ENCODE peak calls at places on chromosomes 5 and 9, in seven cellular contexts. B, Y, I, U, V, C and W are unnamed samples. For H3K4me1 and H3K36me3, the result is how much of the 10 kb centered on the place peaks cover.

GRCh38 chr5:100676807-100677631 is 141.8 kb downstream of the FAM174A start:
- DNase-seq in Y (no peak), U (no peak), C (peak), I (no peak), B (no peak), V (no peak), W (no peak)

GRCh38 chr9:38024036-38024681 is 44.9 kb downstream of the SHB start:
- DNase-seq in Y (no peak), I (no peak), V (peak), B (peak), C (peak), U (no peak), W (no peak)

GRCh38 chr9:137300607-137301085 is 1.4 kb downstream of the NRARP start:
- DNase-seq in I (peak), C (peak), U (no peak), V (peak), Y (peak), B (no peak), W (no peak)

GRCh38 chr9:19379283-19379682 is 753 bp downstream of the RPS6 start:
- DNase-seq in V (peak), Y (no peak), I (no peak), U (no peak), B (no peak), C (no peak), W (no peak)

GRCh38 chr9:85483214-85483613 is 258.5 kb downstream of the AGTPBP1 start:
- DNase-seq in B (no peak), Y (no peak), V (no peak), C (no peak), U (no peak), I (no peak), W (no peak)

GRCh38 chr5:159412284-159413046 is 82.2 kb upstream of the IL12B start:
- DNase-seq in V (no peak), U (peak), C (no peak), I (no peak), B (no peak), Y (no peak), W (no peak)

GRCh38 chr9:20620658-20621552 is 1.4 kb downstream of the MLLT3 start:
- DNase-seq in U (peak), C (peak), V (peak), B (peak), I (peak), Y (peak), W (peak)

GRCh38 chr9:99821187-99822095 is at the start of gene NR4A3:
- DNase-seq in B (peak), Y (peak), I (peak), U (peak), V (peak), C (peak), W (peak)

GRCh38 chr9:97980918-97981827 is 2.0 kb upstream of the ANP32B start:
- DNase-seq in B (no peak), V (peak), Y (peak), I (no peak), U (no peak), C (no peak), W (no peak)

GRCh38 chr9:127059648-127060365 is 62.6 kb downstream of the ANGPTL2 start:
- DNase-seq in C (no peak), I (no peak), U (no peak), V (no peak), B (no peak), Y (no peak), W (no peak)

GRCh38 chr9:3888496-3888858 is 362.7 kb upstream of the RFX3 start:
- DNase-seq in V (no peak), I (no peak), U (no peak), B (no peak), C (no peak), Y (no peak), W (no peak)

GRCh38 chr5:141017943-141018342 is 33.2 kb upstream of the PCDHB1 start:
- DNase-seq in I (no peak), U (no peak), V (no peak), Y (no peak), B (no peak), C (no peak), W (no peak)

GRCh38 chr5:135705230-135705631 is 126.4 kb upstream of the CXCL14 start:
- DNase-seq in Y (no peak), C (no peak), I (no peak), B (no peak), U (peak), V (no peak), W (no peak)

GRCh38 chr5:144142030-144142825 is 28.2 kb downstream of the YIPF5 start:
- DNase-seq in Y (no peak), B (no peak), C (peak), V (peak), U (no peak), I (no peak), W (peak)

GRCh38 chr9:91771027-91771426 is 179.0 kb downstream of the ROR2 start:
- DNase-seq in I (peak), V (peak), C (no peak), B (no peak), Y (peak), U (no peak), W (peak)

GRCh38 chr5:91076138-91076537 is 307.0 kb downstream of the ARRDC3 start:
- DNase-seq in Y (no peak), C (no peak), U (no peak), V (no peak), I (no peak), B (no peak), W (no peak)

GRCh38 chr5:146001544-146002185 is 65.3 kb downstream of the SH3RF2 start:
- DNase-seq in Y (no peak), B (no peak), V (no peak), U (no peak), C (no peak), I (no peak), W (no peak)

GRCh38 chr5:82151622-82152021 is 126.5 kb downstream of the RPS23 start:
- DNase-seq in U (no peak), I (no peak), B (no peak), V (no peak), C (no peak), Y (no peak), W (no peak)

GRCh38 chr9:124532897-124533296 is 25.7 kb upstream of the NR5A1 start:
- DNase-seq in I (no peak), B (no peak), U (no peak), V (no peak), C (no peak), Y (no peak), W (no peak)

GRCh38 chr5:68962632-68963484 is 131.0 kb upstream of the SLC30A5 start:
- DNase-seq in C (peak), V (peak), Y (peak), U (peak), I (peak), B (no peak), W (peak)
- H3K4me3 ChIP-seq in C (no peak), V (no peak), Y (no peak), U (no peak), I (no peak), B (no peak), W (no peak)

GRCh38 chr9:106878943-106879916 is 16.3 kb downstream of the ZNF462 start:
- DNase-seq in I (peak), U (no peak), C (peak), B (no peak), Y (peak), V (peak), W (peak)
- H3K4me1 ChIP-seq in I (under half), U (under half), C (under half), B (half or more), Y (half or more), V (under half), W (under half)

GRCh38 chr9:13513710-13514444 is 234.4 kb upstream of the MPDZ start:
- DNase-seq in C (peak), I (no peak), U (no peak), B (no peak), V (peak), Y (no peak), W (no peak)
- H3K36me3 ChIP-seq in C (under half), I (under half), U (under half), B (under half), V (under half), Y (under half), W (under half)

GRCh38 chr5:17219431-17219830 is 2.0 kb downstream of the BASP1 start:
- DNase-seq in U (no peak), C (no peak), B (no peak), V (peak), I (no peak), Y (no peak), W (no peak)

GRCh38 chr5:17216974-17217325 is 481 bp upstream of the BASP1 start:
- DNase-seq in V (peak), C (no peak), B (peak), I (peak), U (no peak), Y (peak), W (no peak)

GRCh38 chr5:17218353-17219005 is 1.0 kb downstream of the BASP1 start:
- DNase-seq in I (peak), C (peak), V (peak), U (no peak), B (peak), Y (peak), W (peak)

GRCh38 chr5:17217421-17218352 is at the start of gene BASP1:
- DNase-seq in C (peak), B (peak), U (peak), V (peak), I (peak), Y (peak), W (peak)

GRCh38 chr5:17219006-17219422 is 1.6 kb downstream of the BASP1 start:
- DNase-seq in I (peak), C (peak), Y (no peak), U (no peak), B (peak), V (peak), W (peak)
- H3K4me3 ChIP-seq in I (peak), C (peak), Y (peak), U (peak), B (peak), V (peak), W (peak)

GRCh38 chr5:13029211-13029610 is 915.3 kb downstream of the DNAH5 start:
- DNase-seq in C (no peak), V (no peak), B (no peak), Y (no peak), U (no peak), I (no peak), W (no peak)

DNA sequence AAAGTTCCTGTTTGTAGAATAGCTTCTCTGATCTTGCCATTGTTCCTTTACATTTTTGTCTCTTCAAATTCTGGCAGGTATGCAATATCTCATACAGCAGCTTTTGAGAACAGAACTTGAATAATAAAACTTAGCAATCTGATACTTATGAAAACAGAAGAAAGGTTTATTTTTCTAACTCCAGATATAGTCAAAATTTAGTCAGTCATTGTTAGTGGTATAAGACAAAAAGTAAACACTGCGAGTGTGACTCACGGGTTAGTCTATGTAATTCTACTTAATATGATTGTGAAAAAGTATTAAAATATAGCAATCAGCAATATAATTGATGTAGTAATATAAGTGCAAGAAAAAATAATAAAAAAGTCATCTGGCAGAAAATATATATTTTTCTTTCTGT is 910.4 kb downstream of the DNAH5 start:
- DNase-seq in Y (no peak), U (no peak), B (no peak), V (no peak), C (peak), I (no peak), W (no peak)
- H3K4me1 ChIP-seq in Y (under half), U (under half), B (under half), V (under half), C (under half), I (under half), W (under half)

GRCh38 chr9:114721491-114722362 is 39.7 kb upstream of the TEX48 start:
- DNase-seq in C (no peak), I (no peak), B (no peak), Y (no peak), V (peak), U (no peak), W (no peak)

GRCh38 chr9:114717908-114718486 is 36.0 kb upstream of the TEX48 start:
- DNase-seq in U (no peak), B (no peak), V (no peak), Y (no peak), I (no peak), C (no peak), W (no peak)

GRCh38 chr9:114720296-114720695 is 38.3 kb upstream of the TEX48 start:
- DNase-seq in V (no peak), C (no peak), Y (no peak), U (no peak), I (no peak), B (no peak), W (no peak)

GRCh38 chr9:114719290-114719689 is 37.3 kb upstream of the TEX48 start:
- DNase-seq in I (no peak), U (no peak), B (no peak), V (no peak), Y (no peak), C (no peak), W (no peak)

DNA sequence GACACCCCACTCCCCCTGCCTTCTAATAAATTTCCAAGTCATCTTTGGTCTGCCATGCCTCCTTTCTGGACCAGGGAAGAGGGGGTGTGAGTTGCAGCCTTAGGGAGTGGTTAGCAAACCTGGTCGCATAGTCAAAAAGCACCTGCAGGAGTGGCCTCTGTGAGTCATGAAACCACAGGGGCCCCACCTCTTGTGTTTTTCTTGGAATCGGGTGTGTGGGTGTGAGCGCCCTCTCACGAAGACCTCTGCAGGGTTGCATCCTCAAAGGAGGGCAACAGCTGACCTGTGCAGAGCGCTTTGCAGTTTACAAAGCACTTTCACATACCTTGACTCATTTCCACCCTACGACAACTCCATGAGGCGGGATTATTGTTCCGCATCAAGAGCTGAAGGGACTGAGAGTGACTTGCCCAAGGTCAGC is 36.8 kb upstream of the TEX48 start:
- DNase-seq in U (peak), B (no peak), I (peak), V (no peak), C (no peak), Y (no peak), W (no peak)
- H3K36me3 ChIP-seq in U (under half), B (under half), I (under half), V (under half), C (under half), Y (under half), W (under half)

DNA sequence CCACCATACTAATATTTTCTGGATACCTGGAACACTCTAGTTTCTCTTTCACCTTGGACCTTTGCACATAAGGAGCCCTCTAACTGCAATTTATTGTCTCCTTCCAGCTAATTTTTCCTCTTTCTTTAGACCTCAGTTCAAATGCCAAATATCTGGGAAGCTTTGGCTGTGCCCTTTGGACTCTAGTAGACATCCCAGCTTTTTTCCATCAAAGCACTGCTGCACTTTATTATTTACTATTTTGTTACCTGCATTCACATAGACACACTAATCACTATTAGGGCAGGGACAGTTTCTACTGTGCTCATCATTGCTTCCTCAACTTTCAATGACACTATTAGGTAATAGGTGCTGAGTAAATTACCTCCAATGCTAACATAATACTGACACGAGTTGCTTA is 2.1 kb downstream of the RIGI start:
- DNase-seq in V (no peak), B (no peak), U (no peak), Y (no peak), C (no peak), I (no peak), W (no peak)
- H3K4me3 ChIP-seq in V (no peak), B (no peak), U (no peak), Y (peak), C (no peak), I (no peak), W (no peak)

DNA sequence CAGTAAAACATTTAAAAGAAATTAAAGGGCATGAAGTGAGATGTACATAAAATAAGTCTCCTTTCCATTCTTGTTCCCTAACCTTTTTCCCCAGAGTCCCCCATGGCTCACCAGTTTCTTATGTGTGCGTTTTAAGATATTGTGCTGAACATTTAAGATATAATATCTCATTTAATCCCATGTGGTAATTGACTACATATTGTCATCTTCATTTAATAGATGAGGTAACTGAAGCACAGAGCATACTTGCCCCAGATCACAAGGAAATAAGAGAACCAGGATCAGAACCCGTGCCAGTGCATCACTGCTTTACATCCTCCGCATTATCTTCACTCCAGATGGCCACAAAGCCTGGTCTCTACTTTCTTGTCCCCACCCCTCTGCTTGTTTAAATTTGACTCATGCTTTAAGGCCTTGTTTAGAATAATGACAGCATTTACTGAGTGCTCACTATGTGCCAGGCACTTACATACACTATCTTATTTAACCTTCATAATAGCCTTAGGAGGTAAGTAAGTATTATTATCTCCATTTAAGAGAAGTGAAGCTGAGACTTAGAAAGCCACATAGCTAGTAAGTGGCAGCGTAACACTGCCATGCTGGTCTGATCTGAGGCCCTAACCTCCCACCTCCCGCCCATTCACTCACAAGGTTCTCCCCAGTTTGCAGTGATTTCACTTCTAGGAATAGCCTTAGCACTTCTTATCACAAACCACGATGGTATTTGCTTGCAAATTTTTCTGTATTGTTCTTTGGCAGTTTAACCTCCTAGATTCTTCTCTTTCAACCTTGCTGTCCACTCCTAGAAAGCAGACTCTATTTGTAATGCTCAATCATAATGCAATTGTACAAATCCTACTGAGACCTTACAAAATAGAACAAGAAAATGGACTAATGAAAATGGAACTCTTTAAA is 78.4 kb upstream of the IL6ST start:
- DNase-seq in U (no peak), C (no peak), I (no peak), B (no peak), V (no peak), Y (no peak), W (no peak)
- H3K4me1 ChIP-seq in U (under half), C (under half), I (under half), B (under half), V (under half), Y (under half), W (under half)

DNA sequence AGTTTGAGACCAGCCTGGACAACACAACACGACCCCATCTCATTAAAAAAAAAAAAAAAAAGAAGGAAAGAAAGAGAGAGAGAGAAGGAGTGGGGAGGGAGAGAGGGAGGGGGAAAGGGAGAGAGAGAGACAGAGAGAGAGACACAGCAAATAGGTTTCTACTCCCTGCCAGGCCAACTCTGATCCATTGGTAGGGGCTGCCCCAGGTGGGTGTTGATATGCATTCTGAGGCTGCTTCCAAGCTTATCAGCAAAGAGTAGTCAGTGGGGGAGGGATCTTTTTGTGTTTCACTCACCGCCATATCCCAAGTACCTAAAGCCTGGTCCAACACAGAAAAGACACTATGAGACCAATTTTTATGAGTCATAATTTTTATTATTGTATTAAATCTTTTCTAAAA is 57.0 kb upstream of the SAP30L start:
- DNase-seq in Y (no peak), U (no peak), I (no peak), C (no peak), B (no peak), V (no peak), W (no peak)
- H3K36me3 ChIP-seq in Y (under half), U (half or more), I (under half), C (under half), B (under half), V (under half), W (half or more)

DNA sequence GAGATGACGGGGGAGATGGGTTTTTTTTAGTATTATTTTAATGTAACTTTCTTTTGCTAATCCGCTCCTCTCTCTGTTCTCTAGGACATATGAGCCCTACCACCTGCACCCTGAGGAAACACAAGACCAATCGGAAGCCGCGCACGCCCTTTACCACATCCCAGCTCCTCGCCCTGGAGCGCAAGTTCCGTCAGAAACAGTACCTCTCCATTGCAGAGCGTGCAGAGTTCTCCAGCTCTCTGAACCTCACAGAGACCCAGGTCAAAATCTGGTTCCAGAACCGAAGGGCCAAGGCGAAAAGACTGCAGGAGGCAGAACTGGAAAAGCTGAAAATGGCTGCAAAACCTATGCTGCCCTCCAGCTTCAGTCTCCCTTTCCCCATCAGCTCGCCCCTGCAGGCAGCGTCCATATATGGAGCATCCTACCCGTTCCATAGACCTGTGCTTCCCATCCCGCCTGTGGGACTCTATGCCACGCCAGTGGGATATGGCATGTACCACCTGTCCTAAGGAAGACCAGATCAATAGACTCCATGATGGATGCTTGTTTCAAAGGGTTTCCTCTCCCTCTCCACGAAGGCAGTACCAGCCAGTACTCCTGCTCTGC is 4.8 kb downstream of the MSX2 start:
- DNase-seq in V (peak), U (no peak), C (no peak), I (no peak), Y (no peak), B (no peak), W (no peak)
- H3K4me3 ChIP-seq in V (peak), U (no peak), C (no peak), I (no peak), Y (no peak), B (no peak), W (no peak)